ENCODE peak calls at places on chromosome 3, in eight cellular contexts. L, C, D, H, N, R, K and E are unnamed samples.

GRCh38 chr3:153284282-153284938 is 122.4 kb downstream of the RAP2B start:
- DNase-seq in L (no peak), C (peak), D (peak), H (no peak), N (peak), R (no peak), K (peak), E (no peak)

GRCh38 chr3:23418026-23418425 is 214.9 kb downstream of the UBE2E2 start:
- DNase-seq in L (no peak), C (no peak), D (no peak), H (no peak), N (no peak), R (no peak), K (no peak), E (no peak)

GRCh38 chr3:135636596-135636995 is 328.9 kb upstream of the PPP2R3A start:
- DNase-seq in L (no peak), C (no peak), D (no peak), H (no peak), N (no peak), R (no peak), K (no peak), E (no peak)

GRCh38 chr3:56610669-56611335 is 53.8 kb downstream of the CCDC66 start:
- DNase-seq in L (no peak), C (no peak), D (no peak), H (no peak), N (no peak), R (peak), K (no peak), E (no peak)

GRCh38 chr3:31534036-31534435 is 1.3 kb downstream of the STT3B start:
- DNase-seq in L (no peak), C (no peak), D (no peak), H (no peak), N (no peak), R (no peak), K (no peak), E (no peak)

GRCh38 chr3:188901126-188901525 is 270.6 kb upstream of the TPRG1 start:
- DNase-seq in L (no peak), C (peak), D (no peak), H (no peak), N (no peak), R (peak), K (no peak), E (no peak)

GRCh38 chr3:12454076-12454807 is 30.0 kb upstream of the TSEN2 start:
- DNase-seq in L (no peak), C (peak), D (no peak), H (no peak), N (no peak), R (no peak), K (no peak), E (no peak)

GRCh38 chr3:3403700-3404099 is 224.2 kb upstream of the CRBN start:
- DNase-seq in L (no peak), C (no peak), D (no peak), H (no peak), N (no peak), R (no peak), K (no peak), E (no peak)

GRCh38 chr3:13272831-13273603 is 147.1 kb downstream of the NUP210 start:
- DNase-seq in L (no peak), C (no peak), D (no peak), H (no peak), N (no peak), R (no peak), K (no peak), E (no peak)

GRCh38 chr3:42979044-42979962 is at the start of gene GASK1A:
- DNase-seq in L (peak), C (no peak), D (no peak), H (no peak), N (peak), R (no peak), K (peak), E (no peak)

GRCh38 chr3:82053236-82053635 is 291.8 kb upstream of the GBE1 start:
- DNase-seq in L (no peak), C (no peak), D (no peak), H (no peak), N (no peak), R (no peak), K (no peak), E (no peak)

GRCh38 chr3:115671761-115672455 is 48.6 kb downstream of the GAP43 start:
- DNase-seq in L (no peak), C (no peak), D (no peak), H (no peak), N (no peak), R (peak), K (no peak), E (no peak)

GRCh38 chr3:17339233-17339632 is 403.2 kb downstream of the TBC1D5 start:
- DNase-seq in L (no peak), C (no peak), D (no peak), H (no peak), N (no peak), R (no peak), K (no peak), E (no peak)

GRCh38 chr3:94076055-94076454 is 13.2 kb downstream of the NSUN3 start:
- DNase-seq in L (no peak), C (peak), D (no peak), H (no peak), N (no peak), R (no peak), K (no peak), E (no peak)

GRCh38 chr3:13513913-13514517 is 33.9 kb downstream of the HDAC11 start:
- DNase-seq in L (peak), C (no peak), D (no peak), H (no peak), N (no peak), R (no peak), K (no peak), E (no peak)

GRCh38 chr3:112685435-112685834 is 44.5 kb upstream of the CCDC80 start:
- DNase-seq in L (no peak), C (peak), D (peak), H (no peak), N (no peak), R (no peak), K (no peak), E (no peak)

GRCh38 chr3:195441476-195441970 is 1.3 kb downstream of the ACAP2 start:
- DNase-seq in L (peak), C (no peak), D (no peak), H (no peak), N (no peak), R (no peak), K (no peak), E (no peak)

GRCh38 chr3:108346301-108346989 is 50.1 kb downstream of the HHLA2 start:
- DNase-seq in L (no peak), C (no peak), D (no peak), H (no peak), N (no peak), R (no peak), K (no peak), E (no peak)

GRCh38 chr3:2154596-2154995 is 55.9 kb downstream of the CNTN4 start:
- DNase-seq in L (no peak), C (no peak), D (no peak), H (no peak), N (no peak), R (no peak), K (no peak), E (no peak)

GRCh38 chr3:2153047-2153446 is 54.4 kb downstream of the CNTN4 start:
- DNase-seq in L (no peak), C (no peak), D (no peak), H (no peak), N (no peak), R (no peak), K (no peak), E (no peak)

GRCh38 chr3:2158828-2159227 is 60.2 kb downstream of the CNTN4 start:
- DNase-seq in L (no peak), C (no peak), D (no peak), H (no peak), N (no peak), R (no peak), K (no peak), E (no peak)

GRCh38 chr3:2150576-2150975 is 51.9 kb downstream of the CNTN4 start:
- DNase-seq in L (no peak), C (no peak), D (no peak), H (no peak), N (no peak), R (no peak), K (no peak), E (no peak)

GRCh38 chr3:2156244-2156847 is 57.7 kb downstream of the CNTN4 start:
- DNase-seq in L (no peak), C (no peak), D (no peak), H (no peak), N (peak), R (no peak), K (peak), E (no peak)
- TF ChIP-seq CTCF in L (no peak), C (peak), D (peak), H (no peak), N (peak), R (peak), K (peak), E (peak)

GRCh38 chr3:10596746-10597448 is 91.5 kb upstream of the ATP2B2 start:
- DNase-seq in L (no peak), C (no peak), D (no peak), H (no peak), N (no peak), R (no peak), K (no peak), E (no peak)

GRCh38 chr3:10597733-10598132 is 92.3 kb upstream of the ATP2B2 start:
- DNase-seq in L (no peak), C (no peak), D (no peak), H (no peak), N (no peak), R (no peak), K (no peak), E (no peak)

GRCh38 chr3:10599444-10599843 is 94.1 kb upstream of the ATP2B2 start:
- DNase-seq in L (no peak), C (no peak), D (no peak), H (no peak), N (no peak), R (no peak), K (no peak), E (no peak)

GRCh38 chr3:10600159-10601125 is 95.1 kb upstream of the ATP2B2 start:
- DNase-seq in L (no peak), C (no peak), D (no peak), H (no peak), N (no peak), R (no peak), K (no peak), E (no peak)

GRCh38 chr3:10599017-10599416 is 93.6 kb upstream of the ATP2B2 start:
- DNase-seq in L (no peak), C (no peak), D (no peak), H (no peak), N (no peak), R (no peak), K (no peak), E (no peak)
- TF ChIP-seq CTCF in L (no peak), C (no peak), D (no peak), H (no peak), N (no peak), R (no peak), K (no peak), E (no peak)

DNA sequence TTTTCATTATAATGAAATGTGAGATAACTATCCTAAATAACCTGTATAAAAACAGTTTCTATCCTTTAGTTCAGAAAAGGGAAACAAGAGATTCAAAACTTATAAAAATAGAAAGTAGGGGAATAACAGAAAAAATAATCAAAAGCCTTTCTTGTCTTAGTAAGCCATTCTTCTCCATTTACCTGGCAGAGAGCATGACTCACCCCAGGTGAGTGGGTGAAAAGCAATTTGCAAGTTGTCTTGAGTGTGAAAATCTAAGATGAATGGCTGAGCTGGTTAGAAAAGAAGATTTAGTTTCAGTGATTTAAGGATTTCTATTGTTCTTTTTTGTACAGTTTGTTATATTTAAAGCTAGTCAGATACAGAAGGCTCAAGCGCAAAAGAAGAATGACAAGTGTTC is 702.0 kb downstream of the GRM7 start:
- DNase-seq in L (no peak), C (no peak), D (no peak), H (no peak), N (no peak), R (no peak), K (no peak), E (no peak)
- TF ChIP-seq CTCF in L (no peak), C (no peak), D (no peak), H (no peak), N (no peak), R (no peak), K (no peak), E (no peak)

GRCh38 chr3:123414958-123415792 is 33.7 kb downstream of the ADCY5 start:
- DNase-seq in L (no peak), C (no peak), D (no peak), H (no peak), N (no peak), R (no peak), K (no peak), E (no peak)
- TF ChIP-seq CTCF in L (no peak), C (no peak), D (no peak), H (no peak), N (no peak), R (peak), K (no peak), E (no peak)

GRCh38 chr3:66983101-66983500 is 15.0 kb upstream of the KBTBD8 start:
- DNase-seq in L (no peak), C (no peak), D (no peak), H (no peak), N (no peak), R (no peak), K (no peak), E (no peak)
- TF ChIP-seq CTCF in L (no peak), C (peak), D (no peak), H (no peak), N (no peak), R (no peak), K (no peak), E (no peak)

DNA sequence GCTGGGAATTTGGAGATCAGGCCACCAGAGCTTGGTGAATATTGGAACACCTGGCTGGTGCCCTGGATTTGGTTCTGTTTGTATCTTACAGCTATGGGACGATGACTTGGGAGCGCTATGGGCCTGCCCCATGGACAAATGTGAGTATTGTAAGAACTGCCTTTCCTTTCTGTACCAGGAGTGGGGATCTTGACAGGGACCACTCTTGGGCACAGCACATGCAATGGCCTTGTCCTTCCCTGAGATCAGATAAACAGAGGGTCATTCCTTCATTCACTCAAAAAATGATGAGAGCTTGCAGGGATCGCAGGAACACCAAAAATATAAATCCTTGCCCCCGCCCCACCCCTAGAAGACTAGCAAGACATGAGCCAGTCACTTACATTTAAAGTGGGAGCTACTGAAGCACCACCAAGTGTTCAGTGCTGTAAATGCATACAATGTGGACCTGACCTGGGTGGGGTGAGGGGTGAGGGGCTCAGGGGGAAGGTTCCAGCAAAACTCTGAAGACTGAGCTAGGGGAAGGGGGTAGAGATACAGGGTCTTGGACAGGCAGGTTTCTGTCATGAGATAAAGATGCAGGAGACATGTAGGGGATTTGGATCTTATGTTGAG is 2.7 kb upstream of the CRELD1 start:
- DNase-seq in L (no peak), C (no peak), D (no peak), H (no peak), N (no peak), R (no peak), K (no peak), E (no peak)
- TF ChIP-seq CTCF in L (no peak), C (peak), D (no peak), H (no peak), N (no peak), R (peak), K (peak), E (no peak)

GRCh38 chr3:140736863-140737460 is 59.1 kb downstream of the TRIM42 start:
- DNase-seq in L (no peak), C (peak), D (no peak), H (no peak), N (no peak), R (no peak), K (peak), E (no peak)

GRCh38 chr3:140726061-140726460 is 48.2 kb downstream of the TRIM42 start:
- DNase-seq in L (no peak), C (no peak), D (no peak), H (no peak), N (no peak), R (no peak), K (no peak), E (no peak)

GRCh38 chr3:140727886-140728285 is 50.0 kb downstream of the TRIM42 start:
- DNase-seq in L (no peak), C (no peak), D (no peak), H (no peak), N (no peak), R (no peak), K (no peak), E (no peak)

GRCh38 chr3:140733623-140734022 is 55.8 kb downstream of the TRIM42 start:
- DNase-seq in L (no peak), C (no peak), D (no peak), H (no peak), N (no peak), R (no peak), K (no peak), E (no peak)

DNA sequence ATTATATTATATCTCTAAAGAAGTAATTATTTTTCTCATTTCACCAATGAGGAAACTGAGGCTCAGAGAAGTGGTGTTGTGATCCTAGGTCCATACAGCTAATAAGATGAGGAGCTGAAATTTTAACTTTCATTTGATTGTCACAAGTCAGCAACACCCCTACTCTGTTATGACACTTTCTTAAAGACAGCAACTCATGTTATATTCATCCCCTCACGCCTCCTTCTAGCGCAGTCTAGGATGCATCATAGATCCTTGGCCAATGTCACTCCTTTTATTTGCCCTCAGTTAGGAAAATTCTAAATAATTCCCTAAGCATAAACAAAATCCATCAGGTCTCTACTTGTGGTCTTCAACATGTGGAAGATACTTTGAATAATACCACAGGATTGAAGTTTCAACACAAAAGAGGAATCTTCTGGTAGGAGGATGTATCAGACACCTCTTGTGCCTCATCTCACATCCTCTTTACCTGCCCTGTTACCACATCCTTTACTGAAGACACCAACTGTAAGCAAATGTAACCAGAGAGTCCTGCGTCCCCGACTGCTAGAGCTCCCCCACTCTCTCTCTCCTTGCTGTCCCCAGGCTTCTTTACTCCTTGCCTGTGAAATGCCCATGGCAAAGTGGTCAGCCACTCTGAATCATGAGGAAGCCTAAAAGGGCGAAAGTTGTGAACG is 53.7 kb downstream of the TRIM42 start:
- DNase-seq in L (no peak), C (no peak), D (no peak), H (no peak), N (no peak), R (no peak), K (no peak), E (no peak)
- TF ChIP-seq CTCF in L (no peak), C (no peak), D (no peak), H (no peak), N (no peak), R (no peak), K (no peak), E (no peak)

DNA sequence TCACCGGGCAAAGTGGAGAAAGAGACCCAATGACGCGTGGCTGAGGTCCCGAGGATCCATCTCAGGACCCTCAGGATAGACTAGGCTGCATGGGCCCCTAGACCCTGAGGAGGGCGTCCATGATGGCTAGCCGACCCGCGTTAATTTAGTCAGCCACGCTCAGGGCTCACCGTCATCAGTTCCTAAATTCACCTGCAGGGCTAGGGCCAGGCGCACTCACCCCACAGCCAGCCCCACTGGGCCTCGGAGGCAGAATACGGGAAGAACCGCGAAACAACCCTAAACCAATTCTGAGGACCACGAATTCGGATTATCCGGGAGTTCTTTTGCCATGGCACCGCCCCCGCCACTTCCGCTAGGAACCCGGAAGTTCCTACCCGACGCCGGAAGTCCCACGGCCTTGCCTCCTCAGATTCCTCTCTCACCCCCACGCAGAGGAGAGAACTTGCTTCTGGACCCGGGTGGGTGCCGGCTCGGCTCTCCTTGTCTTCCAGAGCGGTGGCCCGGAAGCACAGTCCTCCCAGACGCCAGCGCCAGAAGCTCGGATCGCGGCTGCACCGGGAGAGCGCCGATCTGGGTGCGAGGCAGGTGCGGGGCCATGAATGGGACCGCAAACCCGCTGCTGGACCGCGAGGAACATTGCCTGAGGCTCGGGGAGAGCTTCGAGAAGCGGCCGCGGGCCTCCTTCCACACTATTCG is at the start of the genes EAF1 and METTL6:
- DNase-seq in L (peak), C (peak), D (peak), H (peak), N (peak), R (peak), K (peak), E (peak)
- TF ChIP-seq CTCF in L (no peak), C (peak), D (no peak), H (no peak), N (peak), R (peak), K (no peak), E (peak)

GRCh38 chr3:72031581-72031980 is 246.6 kb upstream of the PROK2 start:
- DNase-seq in L (no peak), C (peak), D (no peak), H (no peak), N (no peak), R (no peak), K (no peak), E (no peak)
- TF ChIP-seq CTCF in L (no peak), C (peak), D (no peak), H (no peak), N (no peak), R (no peak), K (no peak), E (no peak)